ENCODE peak calls at places on chromosomes 3 and 15, in seven cellular contexts. S is activated B cell treated with CpG ODN at 0.5 μM for 24 hours, U is PC-3, G is GM13976, T is Peyer's patch, K is endothelial cell, V is ovary. I is an unnamed sample.

GRCh38 chr3:183193762-183194701 is 31.5 kb upstream of the LAMP3 start:
- DNase-seq in S (no peak), K (no peak), T (no peak), G (no peak), U (peak), V (no peak), I (no peak)

GRCh38 chr3:38114052-38114874 is 22.7 kb downstream of the ACAA1 start:
- DNase-seq in T (peak), V (peak), S (no peak), K (no peak), U (no peak), G (no peak), I (no peak)

GRCh38 chr3:42839616-42840015 is 30.4 kb downstream of the ACKR2 start:
- DNase-seq in K (peak), V (peak), T (no peak), S (no peak), G (peak), U (peak), I (peak)

GRCh38 chr3:182794806-182795369 is 1.6 kb downstream of the ATP11B start:
- DNase-seq in S (no peak), T (no peak), K (no peak), V (no peak), U (no peak), G (no peak), I (no peak)

GRCh38 chr3:32961189-32961715 is 9.8 kb downstream of the CCR4 start:
- DNase-seq in U (no peak), S (no peak), G (no peak), V (no peak), T (no peak), K (no peak), I (no peak)

GRCh38 chr15:40065166-40065565 is 26.2 kb upstream of the SRP14 start:
- DNase-seq in G (no peak), K (no peak), T (no peak), V (no peak), S (no peak), U (no peak), I (no peak)

GRCh38 chr3:157871838-157872497 is 234.3 kb downstream of the SHOX2 start:
- DNase-seq in U (no peak), G (no peak), K (no peak), S (no peak), T (no peak), V (no peak), I (no peak)

GRCh38 chr15:53536479-53537120 is 222.9 kb downstream of the WDR72 start:
- DNase-seq in T (no peak), G (no peak), S (no peak), U (peak), K (no peak), V (no peak), I (peak)

GRCh38 chr3:169505577-169506155 is 157.8 kb downstream of the MECOM start:
- DNase-seq in G (no peak), T (no peak), U (peak), K (no peak), S (no peak), V (no peak), I (no peak)

DNA sequence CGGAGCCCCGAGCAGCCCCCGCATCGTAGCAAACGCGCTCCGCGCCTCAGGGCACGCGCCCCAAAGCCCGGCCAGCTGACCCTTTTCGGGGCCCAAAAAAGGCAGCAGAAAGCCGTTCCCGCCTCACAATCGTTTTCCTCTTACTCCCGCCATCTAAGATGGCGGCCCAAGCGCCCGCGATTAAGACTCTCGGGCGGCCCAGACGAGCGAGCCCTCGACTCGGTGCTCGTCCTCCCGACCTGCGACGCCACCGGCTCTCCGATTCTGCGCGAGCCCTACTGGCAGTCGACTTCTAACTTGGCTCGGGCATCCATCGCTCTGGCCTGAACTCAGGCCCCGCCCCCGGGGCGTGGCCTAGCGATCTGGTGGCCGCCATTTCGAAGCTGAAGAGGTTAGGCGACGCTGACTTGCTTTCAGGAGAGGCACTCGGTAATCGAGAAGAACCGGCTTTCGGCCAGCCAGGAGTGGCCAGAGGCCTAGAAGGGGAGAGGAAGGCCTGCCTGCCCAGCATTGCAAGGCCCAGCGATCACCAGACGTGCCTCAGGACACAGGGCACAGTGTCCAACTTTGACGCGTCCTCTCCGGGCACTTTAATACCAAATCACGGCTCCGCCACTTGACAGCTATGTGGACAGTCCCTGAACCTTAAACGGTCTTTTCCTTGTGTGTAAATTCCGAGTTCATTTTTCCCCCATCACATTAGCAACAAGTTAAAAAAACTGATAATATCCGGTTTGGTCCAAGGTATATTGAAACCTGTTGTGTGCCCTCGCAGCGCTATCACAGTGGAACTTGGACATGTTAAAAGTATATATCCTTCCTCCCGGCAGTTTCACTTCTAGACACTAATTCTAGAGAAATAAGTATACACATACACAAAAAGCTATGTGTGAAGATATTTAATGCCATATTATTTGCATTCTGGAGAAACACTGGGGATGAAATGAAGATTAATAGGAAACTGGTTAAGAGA is at the start of gene RAF1:
- DNase-seq in U (peak), K (peak), S (peak), G (peak), T (peak), V (peak), I (peak)
- TF ChIP-seq CTCF in U (no peak), K (no peak), S (no peak), G (no peak), T (no peak), V (no peak), I (no peak)

GRCh38 chr15:49875392-49875791 is 243.6 kb downstream of the ATP8B4 start:
- DNase-seq in G (no peak), V (no peak), S (no peak), T (no peak), K (no peak), U (peak), I (no peak)

GRCh38 chr15:49877117-49877860 is 241.7 kb downstream of the ATP8B4 start:
- DNase-seq in V (peak), T (no peak), U (no peak), S (no peak), K (no peak), G (no peak), I (no peak)

GRCh38 chr15:49881433-49881832 is 237.6 kb downstream of the ATP8B4 start:
- DNase-seq in G (no peak), V (no peak), K (no peak), T (no peak), U (no peak), S (no peak), I (no peak)

GRCh38 chr15:49877871-49878511 is 241.0 kb downstream of the ATP8B4 start:
- DNase-seq in K (no peak), V (no peak), U (no peak), T (no peak), G (no peak), S (no peak), I (no peak)

GRCh38 chr15:49876401-49877038 is 242.5 kb downstream of the ATP8B4 start:
- DNase-seq in K (peak), U (peak), T (no peak), G (no peak), S (no peak), V (no peak), I (no peak)
- TF ChIP-seq CTCF in K (no peak), U (peak), T (peak), G (peak), S (no peak), V (no peak), I (no peak)

GRCh38 chr15:30906366-30906765 is 2.7 kb downstream of the FAN1 start:
- DNase-seq in K (no peak), V (no peak), G (no peak), U (no peak), T (no peak), S (no peak), I (no peak)

GRCh38 chr15:30903497-30904187 is at the start of gene FAN1:
- DNase-seq in G (peak), K (peak), V (peak), U (peak), S (peak), T (peak), I (peak)

GRCh38 chr15:30901889-30902288 is 1.8 kb upstream of the FAN1 start:
- DNase-seq in U (no peak), K (no peak), G (no peak), T (no peak), V (no peak), S (no peak), I (no peak)

GRCh38 chr15:30904812-30905211 is 1.1 kb downstream of the FAN1 start:
- DNase-seq in G (no peak), S (no peak), V (no peak), T (no peak), U (no peak), K (no peak), I (no peak)

DNA sequence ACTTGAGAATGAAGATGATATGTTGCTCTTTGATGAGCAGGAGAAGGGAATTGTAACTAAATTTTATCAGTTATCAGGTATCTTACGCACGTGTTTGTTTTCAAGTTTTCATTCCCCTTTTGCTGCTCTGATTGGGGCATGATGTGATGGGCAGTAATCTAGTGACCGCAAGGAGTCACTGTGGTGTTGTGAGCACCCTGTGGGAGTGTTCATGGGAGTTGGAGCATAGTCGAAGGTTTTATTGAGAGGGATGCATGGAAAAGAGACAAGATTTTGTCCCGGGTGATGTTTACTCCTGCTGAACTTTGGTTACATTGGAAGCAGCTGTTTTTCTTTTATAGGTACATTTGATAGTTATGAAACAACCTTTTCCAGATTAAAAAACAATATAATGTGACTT is 2.1 kb downstream of the FAN1 start:
- DNase-seq in T (no peak), S (no peak), K (no peak), V (no peak), G (no peak), U (peak), I (no peak)
- TF ChIP-seq CTCF in T (no peak), S (no peak), K (no peak), V (no peak), G (no peak), U (peak), I (no peak)

GRCh38 chr3:14605744-14606143 is 45.8 kb upstream of the CCDC174 start:
- DNase-seq in S (no peak), V (no peak), K (no peak), G (no peak), U (no peak), T (no peak), I (no peak)

GRCh38 chr3:14605070-14605469 is 46.5 kb upstream of the CCDC174 start:
- DNase-seq in G (no peak), T (no peak), S (no peak), V (no peak), U (peak), K (no peak), I (no peak)

GRCh38 chr3:14602804-14603644 is 48.5 kb upstream of the CCDC174 start:
- DNase-seq in K (peak), S (no peak), V (no peak), T (no peak), U (peak), G (no peak), I (no peak)

GRCh38 chr3:14606663-14607339 is 44.8 kb upstream of the CCDC174 start:
- DNase-seq in K (no peak), S (no peak), T (no peak), V (no peak), G (no peak), U (peak), I (no peak)

GRCh38 chr3:14608298-14608697 is 43.3 kb upstream of the CCDC174 start:
- DNase-seq in U (peak), G (no peak), V (no peak), T (no peak), K (no peak), S (no peak), I (no peak)
- TF ChIP-seq CTCF in U (peak), G (no peak), V (no peak), T (no peak), K (no peak), S (no peak), I (no peak)

I was measured in astrocyte of the spinal cord.